ENCODE peak calls at places on chromosomes 16 and 17, in four cellular contexts. One of them, this sample, is unnamed.

GRCh38 chr17:79028496-79029326 is 4.7 kb downstream of the C1QTNF1 start:
- DNase-seq in A549: no peak
- DNase-seq in lower leg skin: no peak
- DNase-seq in GM23338: no peak
- DNase-seq in this sample: peak; percentile 9

GRCh38 chr17:6596941-6597340 is 40.6 kb upstream of the PITPNM3 start:
- DNase-seq in A549: no peak
- DNase-seq in lower leg skin: no peak
- DNase-seq in GM23338: no peak
- DNase-seq in this sample: no peak

GRCh38 chr16:4938683-4939030 is 1.7 kb upstream of the PPL start:
- DNase-seq in A549: no peak
- DNase-seq in lower leg skin: no peak
- DNase-seq in GM23338: no peak
- DNase-seq in this sample: no peak

GRCh38 chr16:57167951-57168350 is 17.9 kb downstream of the PSME3IP1 start:
- DNase-seq in A549: peak; percentile 73
- DNase-seq in lower leg skin: no peak
- DNase-seq in GM23338: peak; percentile 63
- DNase-seq in this sample: peak; percentile 59

GRCh38 chr17:65627892-65628622 is 66.6 kb upstream of the AXIN2 start:
- DNase-seq in A549: peak; percentile 88
- DNase-seq in lower leg skin: no peak
- DNase-seq in GM23338: no peak
- DNase-seq in this sample: no peak

GRCh38 chr17:8946476-8946875 is 19.0 kb downstream of the PIK3R5 start:
- DNase-seq in A549: no peak
- DNase-seq in lower leg skin: no peak
- DNase-seq in GM23338: no peak
- DNase-seq in this sample: no peak

GRCh38 chr16:23147666-23148065 is 1.6 kb downstream of the USP31 start:
- DNase-seq in A549: no peak
- DNase-seq in lower leg skin: no peak
- DNase-seq in GM23338: no peak
- DNase-seq in this sample: no peak

GRCh38 chr17:64081802-64082799 is 47.8 kb downstream of the ERN1 start:
- DNase-seq in A549: peak; percentile 93
- DNase-seq in lower leg skin: no peak
- DNase-seq in GM23338: no peak
- DNase-seq in this sample: no peak

GRCh38 chr16:2584742-2585650 is 47.2 kb downstream of the PDPK1 start:
- DNase-seq in A549: no peak
- DNase-seq in lower leg skin: no peak
- DNase-seq in GM23338: no peak
- DNase-seq in this sample: no peak

GRCh38 chr17:37648555-37648954 is 5.3 kb upstream of the DDX52 start:
- DNase-seq in A549: no peak
- DNase-seq in lower leg skin: no peak
- DNase-seq in GM23338: no peak
- DNase-seq in this sample: no peak

GRCh38 chr17:53948323-53948722 is 125.6 kb downstream of the KIF2B start:
- DNase-seq in A549: no peak
- DNase-seq in lower leg skin: no peak
- DNase-seq in GM23338: no peak
- DNase-seq in this sample: no peak

GRCh38 chr17:53950858-53951250 is 128.1 kb downstream of the KIF2B start:
- DNase-seq in A549: no peak
- DNase-seq in lower leg skin: no peak
- DNase-seq in GM23338: no peak
- DNase-seq in this sample: no peak

GRCh38 chr17:53949473-53950090 is 126.9 kb downstream of the KIF2B start:
- DNase-seq in A549: no peak
- DNase-seq in lower leg skin: no peak
- DNase-seq in GM23338: peak; percentile 11
- DNase-seq in this sample: no peak

GRCh38 chr17:53950207-53950857 is 127.6 kb downstream of the KIF2B start:
- DNase-seq in A549: peak; percentile 19
- DNase-seq in lower leg skin: no peak
- DNase-seq in GM23338: peak; percentile 82
- DNase-seq in this sample: no peak
- TF ChIP-seq CTCF in A549: no peak
- TF ChIP-seq CTCF in lower leg skin: no peak
- TF ChIP-seq CTCF in GM23338: peak; percentile 78
- TF ChIP-seq CTCF in this sample: no peak

GRCh38 chr16:8109510-8110369 is 480.6 kb downstream of the TMEM114 start:
- DNase-seq in A549: peak; percentile 9
- DNase-seq in lower leg skin: no peak
- DNase-seq in GM23338: no peak
- DNase-seq in this sample: no peak

GRCh38 chr16:8115814-8116213 is 474.5 kb downstream of the TMEM114 start:
- DNase-seq in A549: no peak
- DNase-seq in lower leg skin: no peak
- DNase-seq in GM23338: no peak
- DNase-seq in this sample: no peak

GRCh38 chr16:8113843-8114242 is 476.5 kb downstream of the TMEM114 start:
- DNase-seq in A549: no peak
- DNase-seq in lower leg skin: no peak
- DNase-seq in GM23338: no peak
- DNase-seq in this sample: no peak

GRCh38 chr16:8108991-8109509 is 481.3 kb downstream of the TMEM114 start:
- DNase-seq in A549: peak; percentile 24
- DNase-seq in lower leg skin: no peak
- DNase-seq in GM23338: no peak
- DNase-seq in this sample: no peak

GRCh38 chr16:8110572-8111514 is 479.5 kb downstream of the TMEM114 start:
- DNase-seq in A549: no peak
- DNase-seq in lower leg skin: no peak
- DNase-seq in GM23338: no peak
- DNase-seq in this sample: no peak
- TF ChIP-seq CTCF in A549: no peak
- TF ChIP-seq CTCF in lower leg skin: no peak
- TF ChIP-seq CTCF in GM23338: no peak
- TF ChIP-seq CTCF in this sample: no peak

GRCh38 chr17:68676856-68677255 is 75.7 kb upstream of the FAM20A start:
- DNase-seq in A549: no peak
- DNase-seq in lower leg skin: no peak
- DNase-seq in GM23338: peak; percentile 22
- DNase-seq in this sample: no peak
- TF ChIP-seq CTCF in A549: no peak
- TF ChIP-seq CTCF in lower leg skin: no peak
- TF ChIP-seq CTCF in GM23338: no peak
- TF ChIP-seq CTCF in this sample: no peak

DNA sequence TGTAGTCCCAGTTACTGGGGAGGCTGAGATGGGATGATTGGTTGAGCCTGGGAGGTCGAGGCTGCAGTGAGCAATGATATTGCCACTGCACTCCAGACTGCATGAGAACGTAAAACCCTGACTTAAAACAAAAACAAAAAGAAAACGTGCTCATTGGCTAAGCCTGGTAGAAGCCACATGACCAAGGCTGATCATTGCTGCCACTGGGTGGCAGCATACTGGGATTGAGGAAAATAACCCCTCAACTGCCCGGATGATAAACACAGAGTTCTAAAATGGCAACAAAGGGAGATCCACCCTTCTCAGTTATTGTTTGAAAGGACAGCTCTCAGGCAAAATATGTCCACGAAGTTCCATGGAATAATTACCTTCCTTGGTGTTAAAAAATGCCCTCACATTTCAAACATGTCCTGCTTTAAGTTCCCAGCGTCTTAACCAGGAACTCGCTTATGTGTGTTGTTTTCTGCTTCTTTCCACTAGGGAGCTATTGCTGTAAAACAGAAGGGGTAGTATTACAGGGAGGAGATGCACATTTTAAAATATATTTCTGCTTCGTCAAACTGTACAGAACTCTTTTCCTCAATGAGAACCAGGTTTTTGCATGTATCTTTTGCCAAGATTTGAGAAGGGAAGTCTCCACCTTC is 675.3 kb downstream of the MAF start:
- DNase-seq in A549: peak; percentile 45
- DNase-seq in lower leg skin: no peak
- DNase-seq in GM23338: peak; percentile 64
- DNase-seq in this sample: peak; percentile 20
- TF ChIP-seq CTCF in A549: peak; percentile 42
- TF ChIP-seq CTCF in lower leg skin: no peak
- TF ChIP-seq CTCF in GM23338: peak; percentile 75
- TF ChIP-seq CTCF in this sample: no peak

GRCh38 chr16:85750021-85750826 is 672 bp downstream of the C16orf74 start:
- DNase-seq in A549: no peak
- DNase-seq in lower leg skin: no peak
- DNase-seq in GM23338: peak; percentile 69
- DNase-seq in this sample: peak; percentile 68
- TF ChIP-seq CTCF in A549: no peak
- TF ChIP-seq CTCF in lower leg skin: no peak
- TF ChIP-seq CTCF in GM23338: no peak
- TF ChIP-seq CTCF in this sample: no peak

GRCh38 chr17:28816540-28816939 is 26.1 kb downstream of the FAM222B start:
- DNase-seq in A549: no peak
- DNase-seq in lower leg skin: no peak
- DNase-seq in GM23338: no peak
- DNase-seq in this sample: no peak

GRCh38 chr17:28812980-28813377 is 29.6 kb downstream of the FAM222B start:
- DNase-seq in A549: no peak
- DNase-seq in lower leg skin: no peak
- DNase-seq in GM23338: no peak
- DNase-seq in this sample: no peak

GRCh38 chr17:28810437-28810836 is 32.2 kb downstream of the FAM222B start:
- DNase-seq in A549: no peak
- DNase-seq in lower leg skin: no peak
- DNase-seq in GM23338: no peak
- DNase-seq in this sample: no peak

GRCh38 chr17:28811594-28812135 is 30.9 kb downstream of the FAM222B start:
- DNase-seq in A549: peak; percentile 59
- DNase-seq in lower leg skin: no peak
- DNase-seq in GM23338: peak; percentile 38
- DNase-seq in this sample: peak; percentile 30

GRCh38 chr17:28812136-28812979 is 30.2 kb downstream of the FAM222B start:
- DNase-seq in A549: peak; percentile 97
- DNase-seq in lower leg skin: peak; percentile 95
- DNase-seq in GM23338: peak; percentile 99
- DNase-seq in this sample: peak; percentile 100
- TF ChIP-seq CTCF in A549: no peak
- TF ChIP-seq CTCF in lower leg skin: no peak
- TF ChIP-seq CTCF in GM23338: no peak
- TF ChIP-seq CTCF in this sample: no peak

DNA sequence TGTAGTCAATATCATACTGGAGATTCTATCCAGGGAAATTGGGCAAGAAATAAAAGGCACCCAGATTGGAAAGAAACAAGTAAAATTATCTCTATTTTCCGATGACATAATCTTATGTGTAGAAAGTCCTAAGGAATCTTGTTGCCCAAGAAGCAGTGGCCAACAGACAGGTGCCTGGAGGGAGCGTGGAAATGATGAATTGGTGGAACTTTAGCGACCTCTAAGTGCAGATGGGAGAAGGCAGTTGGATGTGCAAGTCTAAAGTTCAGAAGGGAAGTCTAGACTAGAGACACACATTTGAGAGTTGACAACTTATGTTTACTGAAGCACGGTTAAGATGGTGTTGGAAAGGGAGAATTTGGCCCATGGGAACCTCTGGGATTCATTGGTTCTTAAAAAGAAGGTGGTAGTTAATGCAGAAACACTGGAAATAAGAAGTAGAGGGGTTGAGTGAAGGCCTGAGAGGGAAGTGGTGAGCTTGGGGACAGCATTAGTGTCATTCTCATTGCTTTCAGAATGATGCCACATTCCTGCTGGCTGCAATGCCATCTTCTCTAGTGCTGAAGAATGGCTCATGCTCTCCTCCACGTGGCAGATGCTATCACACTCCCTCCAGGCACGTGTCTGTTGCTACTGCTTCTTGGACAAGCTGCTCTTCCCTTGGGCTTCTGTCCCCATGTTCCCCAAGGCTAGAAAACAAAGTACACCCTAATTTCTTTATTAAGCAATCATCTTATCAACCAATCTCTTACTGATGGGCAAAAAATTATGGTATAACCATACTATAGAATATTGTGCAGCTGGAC is 24.0 kb downstream of the TAT start:
- DNase-seq in A549: peak; percentile 42
- DNase-seq in lower leg skin: no peak
- DNase-seq in GM23338: peak; percentile 47
- DNase-seq in this sample: no peak
- TF ChIP-seq CTCF in A549: no peak
- TF ChIP-seq CTCF in lower leg skin: no peak
- TF ChIP-seq CTCF in GM23338: peak; percentile 75
- TF ChIP-seq CTCF in this sample: no peak

DNA sequence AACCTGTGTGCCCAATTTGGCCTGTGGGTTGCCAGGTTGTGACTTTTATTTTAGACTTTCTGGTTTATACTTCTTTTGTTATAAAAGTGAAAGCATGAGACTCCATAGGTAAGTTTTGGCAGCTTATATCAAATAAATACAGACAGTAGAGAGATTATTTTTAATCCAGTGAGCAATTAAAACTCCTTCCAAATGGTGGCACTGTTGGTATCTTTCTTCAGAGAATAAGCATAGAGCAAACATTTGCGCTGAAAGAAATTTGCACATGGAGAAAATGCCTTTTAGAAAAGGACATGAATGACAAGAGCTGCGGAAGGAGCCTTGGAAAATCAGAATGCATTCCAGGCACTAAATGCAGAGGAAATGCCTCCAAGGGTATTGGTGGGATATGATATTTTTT is 46.1 kb upstream of the DNAJA2 start:
- DNase-seq in A549: peak; percentile 21
- DNase-seq in lower leg skin: no peak
- DNase-seq in GM23338: no peak
- DNase-seq in this sample: no peak
- TF ChIP-seq CTCF in A549: peak; percentile 45
- TF ChIP-seq CTCF in lower leg skin: no peak
- TF ChIP-seq CTCF in GM23338: no peak
- TF ChIP-seq CTCF in this sample: no peak